ENCODE peak calls at places on chromosome 13, in ten cellular contexts. L, G, B, J, V, E, O, M, P and D are unnamed samples.

GRCh38 chr13:31946091-31946770 is 85.3 kb upstream of the FRY start:
- DNase-seq in L (no peak), G (no peak), B (no peak), J (no peak), V (no peak), E (no peak), O (no peak), M (no peak), P (no peak), D (no peak)

GRCh38 chr13:55432814-55433213 is 1707.9 kb upstream of the PRR20A start:
- DNase-seq in L (no peak), G (no peak), B (no peak), J (no peak), V (no peak), E (no peak), O (no peak), M (no peak), P (no peak), D (no peak)

GRCh38 chr13:87887459-87888123 is 216.4 kb downstream of the SLITRK5 start:
- DNase-seq in L (no peak), G (no peak), B (no peak), J (no peak), V (no peak), E (no peak), O (no peak), M (no peak), P (no peak), D (no peak)

GRCh38 chr13:97283888-97284287 is 61.8 kb downstream of the MBNL2 start:
- DNase-seq in L (no peak), G (no peak), B (no peak), J (no peak), V (no peak), E (no peak), O (no peak), M (no peak), P (no peak), D (no peak)

GRCh38 chr13:39016789-39017188 is 21.1 kb downstream of the PROSER1 start:
- DNase-seq in L (no peak), G (peak), B (peak), J (no peak), V (no peak), E (no peak), O (no peak), M (peak), P (no peak), D (no peak)

GRCh38 chr13:112638157-112638750 is 50.3 kb upstream of the TUBGCP3 start:
- DNase-seq in L (no peak), G (no peak), B (no peak), J (no peak), V (no peak), E (no peak), O (no peak), M (no peak), P (peak), D (no peak)

GRCh38 chr13:62960723-62961122 is 1545.1 kb upstream of the PCDH20 start:
- DNase-seq in L (no peak), G (no peak), B (no peak), J (no peak), V (no peak), E (no peak), O (no peak), M (peak), P (no peak), D (no peak)

GRCh38 chr13:24123761-24124160 is 36.8 kb upstream of the SPATA13 start:
- DNase-seq in L (no peak), G (no peak), B (no peak), J (no peak), V (no peak), E (no peak), O (no peak), M (no peak), P (no peak), D (no peak)

GRCh38 chr13:98004107-98004506 is 50.6 kb downstream of the IPO5 start:
- DNase-seq in L (peak), G (peak), B (no peak), J (no peak), V (no peak), E (no peak), O (no peak), M (no peak), P (no peak), D (no peak)

GRCh38 chr13:108855737-108856387 is 226.5 kb downstream of the MYO16 start:
- DNase-seq in L (no peak), G (no peak), B (no peak), J (no peak), V (no peak), E (no peak), O (no peak), M (no peak), P (no peak), D (no peak)
- H3K4me3 ChIP-seq in L (no peak), G (no peak), B (no peak), J (no peak), V (no peak), E (no peak), O (no peak), M (no peak), P (no peak), D (no peak)

GRCh38 chr13:67192751-67193150 is 37.4 kb downstream of the PCDH9 start:
- DNase-seq in L (no peak), G (no peak), B (no peak), J (no peak), V (no peak), E (no peak), O (no peak), M (no peak), P (no peak), D (no peak)

GRCh38 chr13:67183151-67183550 is 47.0 kb downstream of the PCDH9 start:
- DNase-seq in L (no peak), G (no peak), B (no peak), J (no peak), V (no peak), E (no peak), O (no peak), M (no peak), P (no peak), D (no peak)

GRCh38 chr13:67184247-67184646 is 45.9 kb downstream of the PCDH9 start:
- DNase-seq in L (no peak), G (no peak), B (no peak), J (no peak), V (no peak), E (no peak), O (no peak), M (no peak), P (no peak), D (no peak)

DNA sequence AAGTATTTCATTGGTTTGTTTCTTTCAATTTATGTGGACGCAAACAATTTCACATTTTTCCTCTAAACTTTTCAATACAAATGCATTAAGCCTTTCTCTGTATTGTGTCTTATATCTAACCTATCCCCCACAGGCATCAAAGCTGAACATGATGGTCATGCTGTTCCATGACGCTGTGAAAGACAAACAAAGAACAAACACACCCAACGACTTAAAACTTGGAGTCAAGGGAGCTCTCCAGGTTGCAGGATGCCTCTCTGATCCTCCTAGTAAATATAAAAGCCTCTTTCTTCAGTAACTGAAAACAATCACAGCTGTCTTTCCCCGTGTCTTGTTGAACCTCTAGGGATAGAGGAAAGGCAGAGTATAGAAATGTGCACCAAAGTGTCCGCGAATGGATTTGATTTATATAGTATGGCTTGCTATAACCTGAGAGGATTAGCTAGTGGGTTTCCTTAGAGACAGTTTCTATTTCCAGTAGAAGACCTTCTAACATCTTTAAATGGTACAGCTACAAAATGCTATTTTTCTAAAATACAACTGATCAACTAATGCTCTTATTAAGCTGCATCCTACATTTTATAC is 43.1 kb downstream of the PCDH9 start:
- DNase-seq in L (no peak), G (no peak), B (no peak), J (no peak), V (no peak), E (no peak), O (no peak), M (peak), P (no peak), D (no peak)
- H3K4me3 ChIP-seq in L (no peak), G (no peak), B (no peak), J (no peak), V (no peak), E (no peak), O (no peak), M (no peak), P (no peak), D (no peak)

DNA sequence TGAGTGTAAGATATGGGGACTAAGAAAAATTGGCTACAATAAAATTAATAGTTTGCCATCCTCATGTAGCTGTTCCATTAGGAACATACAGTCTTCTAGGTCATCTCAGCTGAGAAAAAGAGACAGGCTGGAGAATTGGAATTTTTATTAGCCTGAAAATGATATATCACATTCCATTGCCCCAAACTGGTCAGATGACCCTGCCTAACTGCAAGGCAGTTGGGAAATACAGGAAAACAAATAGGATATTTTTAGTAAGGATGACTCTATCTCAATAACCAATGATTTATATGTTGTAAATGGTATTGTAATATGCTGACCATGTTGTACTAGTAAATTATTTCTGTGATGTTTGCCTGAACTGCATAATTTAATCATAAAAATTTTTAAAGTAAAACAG is 673.8 kb downstream of the PCDH9 start:
- DNase-seq in L (no peak), G (no peak), B (no peak), J (no peak), V (no peak), E (no peak), O (no peak), M (no peak), P (no peak), D (no peak)
- H3K4me3 ChIP-seq in L (no peak), G (no peak), B (no peak), J (no peak), V (no peak), E (no peak), O (no peak), M (no peak), P (no peak), D (no peak)

GRCh38 chr13:60398949-60399589 is 2.0 kb downstream of the TDRD3 start:
- DNase-seq in L (no peak), G (peak), B (no peak), J (no peak), V (no peak), E (no peak), O (no peak), M (no peak), P (no peak), D (no peak)
- H3K4me3 ChIP-seq in L (peak), G (peak), B (peak), J (no peak), V (peak), E (peak), O (no peak), M (no peak), P (peak), D (peak)